ENCODE peak calls at places on chromosomes 13 and 19, in four cellular contexts. Y is NB4, U is fibroblast of lung, B is psoas muscle. X is an unnamed sample.

GRCh38 chr13:45162194-45162593 is 38.7 kb downstream of the KCTD4 start:
- DNase-seq in Y (no peak), B (no peak), U (peak), X (no peak)

GRCh38 chr19:55486971-55487883 is 1.0 kb upstream of the SSC5D start:
- DNase-seq in B (peak), Y (peak), U (peak), X (peak)

GRCh38 chr19:41449079-41449864 is 6.3 kb downstream of the ERICH4 start:
- DNase-seq in B (peak), Y (peak), U (peak), X (no peak)

GRCh38 chr13:25886438-25887214 is 165.2 kb downstream of the SHISA2 start:
- DNase-seq in B (no peak), Y (peak), U (peak), X (no peak)

GRCh38 chr19:55320844-55321419 is 4.2 kb downstream of the TMEM150B start:
- DNase-seq in B (no peak), Y (no peak), U (no peak), X (no peak)

GRCh38 chr19:18373892-18374629 is 11.9 kb upstream of the GDF15 start:
- DNase-seq in Y (peak), B (peak), U (peak), X (peak)

GRCh38 chr19:34999498-35000337 is at the start of gene GRAMD1A:
- DNase-seq in B (peak), Y (peak), U (peak), X (no peak)

GRCh38 chr19:23887642-23888041 is 27.0 kb upstream of the ZNF726 start:
- DNase-seq in B (no peak), Y (no peak), U (no peak), X (no peak)

GRCh38 chr13:111241862-111242261 is 78.6 kb upstream of the TEX29 start:
- DNase-seq in B (no peak), Y (no peak), U (no peak), X (no peak)

GRCh38 chr19:52007436-52007804 is 591 bp downstream of the ZNF615 start:
- DNase-seq in U (peak), B (no peak), Y (no peak), X (no peak)

GRCh38 chr13:110023729-110024645 is 237.6 kb upstream of the IRS2 start:
- DNase-seq in B (peak), Y (no peak), U (no peak), X (no peak)

DNA sequence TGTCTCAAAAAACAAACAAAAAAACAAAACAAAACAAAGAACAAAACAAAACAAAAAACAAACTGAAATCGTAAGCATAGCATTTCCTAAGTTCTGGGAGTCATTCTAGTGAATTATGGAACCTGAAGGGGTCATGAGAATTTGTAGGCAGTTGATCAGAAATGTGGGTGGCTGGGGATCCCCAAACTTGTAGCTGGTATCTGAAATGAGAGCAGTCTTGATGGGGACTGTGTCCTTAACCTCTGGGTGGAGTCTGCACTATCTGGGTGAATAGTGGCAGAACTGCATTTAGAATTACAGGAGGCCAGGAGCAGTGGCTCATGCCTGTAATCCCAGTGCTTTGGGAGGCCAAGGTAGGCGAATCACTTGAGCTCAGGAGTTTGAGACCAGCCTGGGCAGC is 6.1 kb downstream of the CLEC4G start:
- DNase-seq in B (no peak), Y (no peak), U (no peak), X (no peak)
- TF ChIP-seq CTCF in B (no peak), Y (no peak), U (no peak), X (no peak)

GRCh38 chr13:97141564-97142005 is 80.5 kb upstream of the MBNL2 start:
- DNase-seq in B (no peak), U (peak), Y (peak), X (peak)
- H3K4me3 ChIP-seq in B (peak), U (no peak), Y (no peak), X (no peak)

DNA sequence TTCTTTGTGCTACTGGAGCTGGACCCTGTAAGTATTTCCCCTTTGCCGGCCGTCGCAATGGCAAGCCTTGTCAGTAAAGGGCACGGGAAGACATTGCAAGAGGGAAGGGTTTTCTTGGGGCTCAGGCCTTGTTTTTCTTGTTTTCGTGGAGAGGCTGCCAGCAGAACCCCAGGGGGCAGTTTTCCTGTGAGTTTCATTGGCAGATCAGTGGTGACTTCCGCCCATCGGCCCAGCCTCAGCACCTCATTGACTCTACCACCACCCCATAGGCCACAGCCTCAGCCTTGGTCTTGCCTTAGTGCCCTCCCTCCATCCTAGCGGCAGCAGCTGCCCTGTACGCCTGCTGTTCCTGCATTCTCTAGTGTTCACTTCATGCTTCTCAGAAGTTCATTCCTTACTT is 61.5 kb downstream of the GJA3 start:
- DNase-seq in U (no peak), B (no peak), Y (no peak), X (no peak)
- TF ChIP-seq CTCF in U (no peak), B (no peak), Y (no peak), X (no peak)

GRCh38 chr19:6734096-6734696 is 3.2 kb downstream of the GPR108 start:
- DNase-seq in U (no peak), B (peak), Y (no peak), X (no peak)
- H3K4me3 ChIP-seq in U (no peak), B (no peak), Y (no peak), X (no peak)

GRCh38 chr19:13953021-13953531 is 767 bp downstream of the DCAF15 start:
- DNase-seq in U (peak), B (no peak), Y (peak), X (no peak)
- TF ChIP-seq CTCF in U (peak), B (no peak), Y (no peak), X (peak)

DNA sequence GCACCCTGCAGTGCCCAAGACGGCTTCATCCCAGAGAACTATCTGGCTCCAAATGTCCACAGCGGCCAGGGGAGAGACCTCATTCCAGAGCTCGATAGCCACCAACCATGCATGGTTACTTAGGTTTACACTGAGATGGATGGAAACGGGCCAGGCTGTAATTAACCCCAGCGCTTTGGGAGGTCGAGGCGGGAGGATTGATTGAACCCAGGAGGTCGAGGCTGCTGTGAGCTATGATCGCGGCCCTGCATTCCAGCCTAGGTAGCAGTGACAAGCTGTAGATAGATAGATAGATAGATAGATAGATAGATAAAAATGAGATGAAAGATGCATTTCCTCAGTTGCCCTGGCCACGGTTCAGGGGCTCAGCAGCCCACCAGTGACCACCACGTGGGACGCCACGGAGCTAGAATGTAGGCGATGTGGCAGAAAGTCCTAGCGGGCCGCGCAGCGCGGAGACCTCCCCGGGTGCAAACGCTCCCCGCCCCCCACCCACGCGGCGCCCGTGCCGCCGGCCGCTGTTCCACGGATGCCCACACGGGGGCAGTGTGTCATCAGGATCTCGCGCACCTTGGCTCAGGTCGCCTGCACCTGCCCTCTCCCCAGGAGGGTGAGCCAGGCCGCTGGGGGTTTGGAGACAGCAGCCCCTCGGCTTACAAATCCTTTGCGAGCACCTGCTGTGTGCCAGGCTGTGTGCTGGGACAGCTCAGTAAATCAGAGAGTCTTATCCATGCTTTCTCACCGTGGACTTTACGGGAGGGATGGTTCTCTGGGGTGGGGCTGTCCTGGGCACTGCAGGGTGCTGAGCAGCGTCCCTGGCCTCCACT is 13.5 kb upstream of the TLE5 start:
- DNase-seq in U (no peak), Y (peak), B (peak), X (no peak)
- H3K4me3 ChIP-seq in U (no peak), Y (no peak), B (no peak), X (no peak)